ENCODE peak calls at places on chromosomes 16 and 17, in eight cellular contexts. One of them, this sample, is unnamed.

GRCh38 chr17:12362853-12363252 is 302.8 kb upstream of the MYOCD start:
- DNase-seq in effector CD4-positive, alpha-beta T cell: no peak
- DNase-seq in stimulated activated CD4-positive, alpha-beta T cell treated with anti-CD3 and anti-CD28 coated beads, Interleukin-4, amount 100 ng/mL, for 4 hours: no peak
- DNase-seq in naive thymus-derived CD8-positive, alpha-beta T cell: no peak
- DNase-seq in ascending aorta: no peak
- DNase-seq in GM12891: no peak
- DNase-seq in A172: no peak
- DNase-seq in T-cell: no peak
- DNase-seq in this sample: no peak

GRCh38 chr16:86882586-86883280 is 304.4 kb downstream of the FOXL1 start:
- DNase-seq in effector CD4-positive, alpha-beta T cell: no peak
- DNase-seq in stimulated activated CD4-positive, alpha-beta T cell treated with anti-CD3 and anti-CD28 coated beads, Interleukin-4, amount 100 ng/mL, for 4 hours: no peak
- DNase-seq in naive thymus-derived CD8-positive, alpha-beta T cell: no peak
- DNase-seq in ascending aorta: peak
- DNase-seq in GM12891: no peak
- DNase-seq in A172: peak
- DNase-seq in T-cell: no peak
- DNase-seq in this sample: no peak

GRCh38 chr17:79732246-79732645 is 1.5 kb downstream of the ENPP7 start:
- DNase-seq in effector CD4-positive, alpha-beta T cell: no peak
- DNase-seq in stimulated activated CD4-positive, alpha-beta T cell treated with anti-CD3 and anti-CD28 coated beads, Interleukin-4, amount 100 ng/mL, for 4 hours: no peak
- DNase-seq in naive thymus-derived CD8-positive, alpha-beta T cell: no peak
- DNase-seq in ascending aorta: no peak
- DNase-seq in GM12891: no peak
- DNase-seq in A172: no peak
- DNase-seq in T-cell: no peak
- DNase-seq in this sample: no peak

GRCh38 chr16:2197765-2198164 is 1.4 kb upstream of the CASKIN1 start:
- DNase-seq in effector CD4-positive, alpha-beta T cell: no peak
- DNase-seq in stimulated activated CD4-positive, alpha-beta T cell treated with anti-CD3 and anti-CD28 coated beads, Interleukin-4, amount 100 ng/mL, for 4 hours: no peak
- DNase-seq in naive thymus-derived CD8-positive, alpha-beta T cell: no peak
- DNase-seq in ascending aorta: no peak
- DNase-seq in GM12891: no peak
- DNase-seq in A172: no peak
- DNase-seq in T-cell: no peak
- DNase-seq in this sample: no peak

GRCh38 chr16:22814330-22815105 is 556 bp downstream of the HS3ST2 start:
- DNase-seq in effector CD4-positive, alpha-beta T cell: no peak
- DNase-seq in stimulated activated CD4-positive, alpha-beta T cell treated with anti-CD3 and anti-CD28 coated beads, Interleukin-4, amount 100 ng/mL, for 4 hours: no peak
- DNase-seq in naive thymus-derived CD8-positive, alpha-beta T cell: no peak
- DNase-seq in ascending aorta: no peak
- DNase-seq in GM12891: no peak
- DNase-seq in A172: no peak
- DNase-seq in T-cell: no peak
- DNase-seq in this sample: no peak

GRCh38 chr17:59427996-59428395 is 96.5 kb downstream of the YPEL2 start:
- DNase-seq in effector CD4-positive, alpha-beta T cell: no peak
- DNase-seq in stimulated activated CD4-positive, alpha-beta T cell treated with anti-CD3 and anti-CD28 coated beads, Interleukin-4, amount 100 ng/mL, for 4 hours: no peak
- DNase-seq in naive thymus-derived CD8-positive, alpha-beta T cell: no peak
- DNase-seq in ascending aorta: no peak
- DNase-seq in GM12891: no peak
- DNase-seq in A172: no peak
- DNase-seq in T-cell: no peak
- DNase-seq in this sample: no peak

GRCh38 chr17:81735181-81736102 is 23.4 kb downstream of the SLC25A10 start:
- DNase-seq in effector CD4-positive, alpha-beta T cell: no peak
- DNase-seq in stimulated activated CD4-positive, alpha-beta T cell treated with anti-CD3 and anti-CD28 coated beads, Interleukin-4, amount 100 ng/mL, for 4 hours: no peak
- DNase-seq in naive thymus-derived CD8-positive, alpha-beta T cell: no peak
- DNase-seq in ascending aorta: no peak
- DNase-seq in GM12891: no peak
- DNase-seq in A172: peak
- DNase-seq in T-cell: no peak
- DNase-seq in this sample: no peak

GRCh38 chr17:63382826-63383225 is 63.3 kb downstream of the CYB561 start:
- DNase-seq in effector CD4-positive, alpha-beta T cell: no peak
- DNase-seq in stimulated activated CD4-positive, alpha-beta T cell treated with anti-CD3 and anti-CD28 coated beads, Interleukin-4, amount 100 ng/mL, for 4 hours: no peak
- DNase-seq in naive thymus-derived CD8-positive, alpha-beta T cell: no peak
- DNase-seq in ascending aorta: no peak
- DNase-seq in GM12891: no peak
- DNase-seq in A172: no peak
- DNase-seq in T-cell: no peak
- DNase-seq in this sample: no peak

GRCh38 chr16:89720520-89720858 is 209 bp downstream of the VPS9D1 start:
- DNase-seq in effector CD4-positive, alpha-beta T cell: peak
- DNase-seq in stimulated activated CD4-positive, alpha-beta T cell treated with anti-CD3 and anti-CD28 coated beads, Interleukin-4, amount 100 ng/mL, for 4 hours: no peak
- DNase-seq in naive thymus-derived CD8-positive, alpha-beta T cell: peak
- DNase-seq in ascending aorta: no peak
- DNase-seq in GM12891: no peak
- DNase-seq in A172: no peak
- DNase-seq in T-cell: no peak
- DNase-seq in this sample: no peak

GRCh38 chr16:77290451-77291110 is 91.4 kb downstream of the SYCE1L start:
- DNase-seq in effector CD4-positive, alpha-beta T cell: no peak
- DNase-seq in stimulated activated CD4-positive, alpha-beta T cell treated with anti-CD3 and anti-CD28 coated beads, Interleukin-4, amount 100 ng/mL, for 4 hours: no peak
- DNase-seq in naive thymus-derived CD8-positive, alpha-beta T cell: no peak
- DNase-seq in ascending aorta: no peak
- DNase-seq in GM12891: no peak
- DNase-seq in A172: no peak
- DNase-seq in T-cell: no peak
- DNase-seq in this sample: no peak

GRCh38 chr16:74279266-74279665 is 17.3 kb upstream of the PSMD7 start:
- DNase-seq in effector CD4-positive, alpha-beta T cell: no peak
- DNase-seq in stimulated activated CD4-positive, alpha-beta T cell treated with anti-CD3 and anti-CD28 coated beads, Interleukin-4, amount 100 ng/mL, for 4 hours: no peak
- DNase-seq in naive thymus-derived CD8-positive, alpha-beta T cell: no peak
- DNase-seq in ascending aorta: no peak
- DNase-seq in GM12891: no peak
- DNase-seq in A172: no peak
- DNase-seq in T-cell: no peak
- DNase-seq in this sample: no peak

GRCh38 chr17:73342549-73343167 is 30.9 kb upstream of the CDC42EP4 start:
- DNase-seq in effector CD4-positive, alpha-beta T cell: no peak
- DNase-seq in stimulated activated CD4-positive, alpha-beta T cell treated with anti-CD3 and anti-CD28 coated beads, Interleukin-4, amount 100 ng/mL, for 4 hours: no peak
- DNase-seq in naive thymus-derived CD8-positive, alpha-beta T cell: no peak
- DNase-seq in ascending aorta: no peak
- DNase-seq in GM12891: no peak
- DNase-seq in A172: peak
- DNase-seq in T-cell: no peak
- DNase-seq in this sample: no peak

GRCh38 chr16:85988723-85989313 is 89.9 kb downstream of the IRF8 start:
- DNase-seq in effector CD4-positive, alpha-beta T cell: no peak
- DNase-seq in stimulated activated CD4-positive, alpha-beta T cell treated with anti-CD3 and anti-CD28 coated beads, Interleukin-4, amount 100 ng/mL, for 4 hours: no peak
- DNase-seq in naive thymus-derived CD8-positive, alpha-beta T cell: no peak
- DNase-seq in ascending aorta: no peak
- DNase-seq in GM12891: no peak
- DNase-seq in A172: no peak
- DNase-seq in T-cell: no peak
- DNase-seq in this sample: no peak

GRCh38 chr17:36857698-36858097 is 79.6 kb upstream of the LHX1 start:
- DNase-seq in effector CD4-positive, alpha-beta T cell: no peak
- DNase-seq in stimulated activated CD4-positive, alpha-beta T cell treated with anti-CD3 and anti-CD28 coated beads, Interleukin-4, amount 100 ng/mL, for 4 hours: no peak
- DNase-seq in naive thymus-derived CD8-positive, alpha-beta T cell: no peak
- DNase-seq in ascending aorta: no peak
- DNase-seq in GM12891: no peak
- DNase-seq in A172: no peak
- DNase-seq in T-cell: no peak
- DNase-seq in this sample: no peak

GRCh38 chr17:78826426-78826825 is 14.2 kb downstream of the USP36 start:
- DNase-seq in effector CD4-positive, alpha-beta T cell: no peak
- DNase-seq in stimulated activated CD4-positive, alpha-beta T cell treated with anti-CD3 and anti-CD28 coated beads, Interleukin-4, amount 100 ng/mL, for 4 hours: no peak
- DNase-seq in naive thymus-derived CD8-positive, alpha-beta T cell: no peak
- DNase-seq in ascending aorta: no peak
- DNase-seq in GM12891: no peak
- DNase-seq in A172: no peak
- DNase-seq in T-cell: no peak
- DNase-seq in this sample: no peak

GRCh38 chr17:67434061-67434525 is 57.0 kb downstream of the PITPNC1 start:
- DNase-seq in effector CD4-positive, alpha-beta T cell: peak
- DNase-seq in stimulated activated CD4-positive, alpha-beta T cell treated with anti-CD3 and anti-CD28 coated beads, Interleukin-4, amount 100 ng/mL, for 4 hours: peak
- DNase-seq in naive thymus-derived CD8-positive, alpha-beta T cell: peak
- DNase-seq in ascending aorta: peak
- DNase-seq in GM12891: no peak
- DNase-seq in A172: no peak
- DNase-seq in T-cell: peak
- DNase-seq in this sample: peak

GRCh38 chr17:82330322-82331239 is 3.0 kb downstream of the SECTM1 start:
- DNase-seq in effector CD4-positive, alpha-beta T cell: no peak
- DNase-seq in stimulated activated CD4-positive, alpha-beta T cell treated with anti-CD3 and anti-CD28 coated beads, Interleukin-4, amount 100 ng/mL, for 4 hours: no peak
- DNase-seq in naive thymus-derived CD8-positive, alpha-beta T cell: no peak
- DNase-seq in ascending aorta: no peak
- DNase-seq in GM12891: no peak
- DNase-seq in A172: peak
- DNase-seq in T-cell: no peak
- DNase-seq in this sample: no peak

GRCh38 chr17:58229384-58229783 is 9.0 kb upstream of the LPO start:
- DNase-seq in effector CD4-positive, alpha-beta T cell: no peak
- DNase-seq in stimulated activated CD4-positive, alpha-beta T cell treated with anti-CD3 and anti-CD28 coated beads, Interleukin-4, amount 100 ng/mL, for 4 hours: no peak
- DNase-seq in naive thymus-derived CD8-positive, alpha-beta T cell: no peak
- DNase-seq in ascending aorta: no peak
- DNase-seq in GM12891: no peak
- DNase-seq in A172: no peak
- DNase-seq in T-cell: no peak
- DNase-seq in this sample: no peak

GRCh38 chr16:85222151-85222863 is 110.0 kb upstream of the CIBAR2 start:
- DNase-seq in effector CD4-positive, alpha-beta T cell: no peak
- DNase-seq in stimulated activated CD4-positive, alpha-beta T cell treated with anti-CD3 and anti-CD28 coated beads, Interleukin-4, amount 100 ng/mL, for 4 hours: no peak
- DNase-seq in naive thymus-derived CD8-positive, alpha-beta T cell: no peak
- DNase-seq in ascending aorta: no peak
- DNase-seq in GM12891: no peak
- DNase-seq in A172: no peak
- DNase-seq in T-cell: no peak
- DNase-seq in this sample: no peak

GRCh38 chr17:68698761-68699160 is 97.6 kb upstream of the FAM20A start:
- DNase-seq in effector CD4-positive, alpha-beta T cell: no peak
- DNase-seq in stimulated activated CD4-positive, alpha-beta T cell treated with anti-CD3 and anti-CD28 coated beads, Interleukin-4, amount 100 ng/mL, for 4 hours: no peak
- DNase-seq in naive thymus-derived CD8-positive, alpha-beta T cell: no peak
- DNase-seq in ascending aorta: no peak
- DNase-seq in GM12891: no peak
- DNase-seq in A172: no peak
- DNase-seq in T-cell: no peak
- DNase-seq in this sample: no peak

GRCh38 chr16:50025544-50025931 is 513 bp downstream of the CNEP1R1 start:
- DNase-seq in effector CD4-positive, alpha-beta T cell: peak
- DNase-seq in stimulated activated CD4-positive, alpha-beta T cell treated with anti-CD3 and anti-CD28 coated beads, Interleukin-4, amount 100 ng/mL, for 4 hours: peak
- DNase-seq in naive thymus-derived CD8-positive, alpha-beta T cell: peak
- DNase-seq in ascending aorta: no peak
- DNase-seq in GM12891: peak
- DNase-seq in A172: no peak
- DNase-seq in T-cell: no peak
- DNase-seq in this sample: peak

GRCh38 chr16:4538067-4538385 is 547 bp downstream of the CDIP1 start:
- DNase-seq in effector CD4-positive, alpha-beta T cell: no peak
- DNase-seq in stimulated activated CD4-positive, alpha-beta T cell treated with anti-CD3 and anti-CD28 coated beads, Interleukin-4, amount 100 ng/mL, for 4 hours: no peak
- DNase-seq in naive thymus-derived CD8-positive, alpha-beta T cell: no peak
- DNase-seq in ascending aorta: no peak
- DNase-seq in GM12891: no peak
- DNase-seq in A172: no peak
- DNase-seq in T-cell: no peak
- DNase-seq in this sample: no peak

GRCh38 chr16:68468849-68469248 is 20.5 kb upstream of the SMPD3 start:
- DNase-seq in effector CD4-positive, alpha-beta T cell: no peak
- DNase-seq in stimulated activated CD4-positive, alpha-beta T cell treated with anti-CD3 and anti-CD28 coated beads, Interleukin-4, amount 100 ng/mL, for 4 hours: no peak
- DNase-seq in naive thymus-derived CD8-positive, alpha-beta T cell: no peak
- DNase-seq in ascending aorta: no peak
- DNase-seq in GM12891: no peak
- DNase-seq in A172: no peak
- DNase-seq in T-cell: no peak
- DNase-seq in this sample: no peak

GRCh38 chr17:67638871-67639270 is 78.9 kb upstream of the NOL11 start:
- DNase-seq in effector CD4-positive, alpha-beta T cell: no peak
- DNase-seq in stimulated activated CD4-positive, alpha-beta T cell treated with anti-CD3 and anti-CD28 coated beads, Interleukin-4, amount 100 ng/mL, for 4 hours: no peak
- DNase-seq in naive thymus-derived CD8-positive, alpha-beta T cell: no peak
- DNase-seq in ascending aorta: no peak
- DNase-seq in GM12891: no peak
- DNase-seq in A172: no peak
- DNase-seq in T-cell: no peak
- DNase-seq in this sample: no peak

GRCh38 chr17:83200231-83200699 is 120.9 kb downstream of the METRNL start:
- DNase-seq in effector CD4-positive, alpha-beta T cell: peak
- DNase-seq in stimulated activated CD4-positive, alpha-beta T cell treated with anti-CD3 and anti-CD28 coated beads, Interleukin-4, amount 100 ng/mL, for 4 hours: no peak
- DNase-seq in naive thymus-derived CD8-positive, alpha-beta T cell: no peak
- DNase-seq in ascending aorta: peak
- DNase-seq in GM12891: no peak
- DNase-seq in A172: no peak
- DNase-seq in T-cell: peak
- DNase-seq in this sample: peak

GRCh38 chr16:75216576-75216975 is 2.2 kb upstream of the CTRB1 start:
- DNase-seq in effector CD4-positive, alpha-beta T cell: no peak
- DNase-seq in stimulated activated CD4-positive, alpha-beta T cell treated with anti-CD3 and anti-CD28 coated beads, Interleukin-4, amount 100 ng/mL, for 4 hours: no peak
- DNase-seq in naive thymus-derived CD8-positive, alpha-beta T cell: no peak
- DNase-seq in ascending aorta: no peak
- DNase-seq in GM12891: no peak
- DNase-seq in A172: no peak
- DNase-seq in T-cell: no peak
- DNase-seq in this sample: no peak

GRCh38 chr17:49696233-49696761 is 11.5 kb downstream of the SLC35B1 start:
- DNase-seq in effector CD4-positive, alpha-beta T cell: peak
- DNase-seq in stimulated activated CD4-positive, alpha-beta T cell treated with anti-CD3 and anti-CD28 coated beads, Interleukin-4, amount 100 ng/mL, for 4 hours: peak
- DNase-seq in naive thymus-derived CD8-positive, alpha-beta T cell: peak
- DNase-seq in ascending aorta: no peak
- DNase-seq in GM12891: no peak
- DNase-seq in A172: no peak
- DNase-seq in T-cell: peak
- DNase-seq in this sample: peak

GRCh38 chr17:55926276-55926995 is 175.6 kb downstream of the PCTP start:
- DNase-seq in effector CD4-positive, alpha-beta T cell: no peak
- DNase-seq in stimulated activated CD4-positive, alpha-beta T cell treated with anti-CD3 and anti-CD28 coated beads, Interleukin-4, amount 100 ng/mL, for 4 hours: no peak
- DNase-seq in naive thymus-derived CD8-positive, alpha-beta T cell: no peak
- DNase-seq in ascending aorta: no peak
- DNase-seq in GM12891: no peak
- DNase-seq in A172: no peak
- DNase-seq in T-cell: no peak
- DNase-seq in this sample: no peak

GRCh38 chr17:15194859-15195277 is 70.3 kb downstream of the PMP22 start:
- DNase-seq in effector CD4-positive, alpha-beta T cell: no peak
- DNase-seq in stimulated activated CD4-positive, alpha-beta T cell treated with anti-CD3 and anti-CD28 coated beads, Interleukin-4, amount 100 ng/mL, for 4 hours: no peak
- DNase-seq in naive thymus-derived CD8-positive, alpha-beta T cell: no peak
- DNase-seq in ascending aorta: no peak
- DNase-seq in GM12891: no peak
- DNase-seq in A172: no peak
- DNase-seq in T-cell: no peak
- DNase-seq in this sample: no peak

GRCh38 chr17:7234100-7235012 is at the start of gene DVL2:
- DNase-seq in effector CD4-positive, alpha-beta T cell: peak
- DNase-seq in stimulated activated CD4-positive, alpha-beta T cell treated with anti-CD3 and anti-CD28 coated beads, Interleukin-4, amount 100 ng/mL, for 4 hours: peak
- DNase-seq in naive thymus-derived CD8-positive, alpha-beta T cell: peak
- DNase-seq in ascending aorta: peak
- DNase-seq in GM12891: peak
- DNase-seq in A172: peak
- DNase-seq in T-cell: peak
- DNase-seq in this sample: peak

GRCh38 chr17:14784997-14785696 is 480.0 kb downstream of the PMP22 start:
- DNase-seq in effector CD4-positive, alpha-beta T cell: peak
- DNase-seq in stimulated activated CD4-positive, alpha-beta T cell treated with anti-CD3 and anti-CD28 coated beads, Interleukin-4, amount 100 ng/mL, for 4 hours: peak
- DNase-seq in naive thymus-derived CD8-positive, alpha-beta T cell: peak
- DNase-seq in ascending aorta: no peak
- DNase-seq in GM12891: no peak
- DNase-seq in A172: no peak
- DNase-seq in T-cell: peak
- DNase-seq in this sample: no peak

GRCh38 chr17:29124931-29125270 is 55.3 kb downstream of the MYO18A start:
- DNase-seq in effector CD4-positive, alpha-beta T cell: no peak
- DNase-seq in stimulated activated CD4-positive, alpha-beta T cell treated with anti-CD3 and anti-CD28 coated beads, Interleukin-4, amount 100 ng/mL, for 4 hours: no peak
- DNase-seq in naive thymus-derived CD8-positive, alpha-beta T cell: no peak
- DNase-seq in ascending aorta: no peak
- DNase-seq in GM12891: no peak
- DNase-seq in A172: peak
- DNase-seq in T-cell: no peak
- DNase-seq in this sample: no peak

GRCh38 chr16:29824589-29825144 is 4.4 kb downstream of the MVP start:
- DNase-seq in effector CD4-positive, alpha-beta T cell: no peak
- DNase-seq in stimulated activated CD4-positive, alpha-beta T cell treated with anti-CD3 and anti-CD28 coated beads, Interleukin-4, amount 100 ng/mL, for 4 hours: no peak
- DNase-seq in naive thymus-derived CD8-positive, alpha-beta T cell: no peak
- DNase-seq in ascending aorta: no peak
- DNase-seq in GM12891: no peak
- DNase-seq in A172: peak
- DNase-seq in T-cell: no peak
- DNase-seq in this sample: no peak

GRCh38 chr17:3557768-3558583 is at the start of gene TRPV3:
- DNase-seq in effector CD4-positive, alpha-beta T cell: peak
- DNase-seq in stimulated activated CD4-positive, alpha-beta T cell treated with anti-CD3 and anti-CD28 coated beads, Interleukin-4, amount 100 ng/mL, for 4 hours: peak
- DNase-seq in naive thymus-derived CD8-positive, alpha-beta T cell: no peak
- DNase-seq in ascending aorta: no peak
- DNase-seq in GM12891: peak
- DNase-seq in A172: peak
- DNase-seq in T-cell: no peak
- DNase-seq in this sample: peak